ENCODE peak calls at places on chromosomes 7 and 10, in four cellular contexts. Y is fibroblast of the conjunctiva; E is nephron progenitor cell; A is stimulated activated CD8-positive, alpha-beta memory T cell treated with anti-CD3 and anti-CD28 coated beads, Interleukin-2, amount 100 ng/mL, for 1 hour. X is an unnamed sample.
A peak's percentile ranks its signal among the peaks of the same experiment; 100 is the strongest.

GRCh38 chr10:79260803-79261740 is 86.2 kb upstream of the PPIF start:
- DNase-seq in Y (no peak), E (peak; percentile 47), A (no peak), X (no peak)

GRCh38 chr7:118734541-118734940 is 510.0 kb downstream of the ANKRD7 start:
- DNase-seq in Y (no peak), E (no peak), A (no peak), X (no peak)

GRCh38 chr10:60820093-60820769 is 42.0 kb downstream of the CDK1 start:
- DNase-seq in Y (peak; percentile 39), E (peak; percentile 9), A (no peak), X (no peak)

GRCh38 chr7:138880881-138881577 is 83.0 kb upstream of the ATP6V0A4 start:
- DNase-seq in Y (no peak), E (no peak), A (no peak), X (no peak)

GRCh38 chr7:18469332-18469731 is 26.2 kb upstream of the HDAC9 start:
- DNase-seq in Y (no peak), E (no peak), A (no peak), X (no peak)

GRCh38 chr7:149833495-149834130 is 4.6 kb upstream of the ZNF862 start:
- DNase-seq in Y (no peak), E (no peak), A (no peak), X (no peak)

GRCh38 chr10:662686-663465 is 26.6 kb downstream of the DIP2C start:
- DNase-seq in Y (no peak), E (no peak), A (no peak), X (no peak)

GRCh38 chr7:131072505-131073091 is 255.1 kb upstream of the MKLN1 start:
- DNase-seq in Y (no peak), E (no peak), A (no peak), X (no peak)

GRCh38 chr10:2106641-2107040 is 369.3 kb upstream of the ADARB2 start:
- DNase-seq in Y (no peak), E (no peak), A (no peak), X (no peak)

GRCh38 chr7:120988591-120989299 is at the start of gene CPED1:
- DNase-seq in Y (peak; percentile 73), E (peak; percentile 81), A (no peak), X (peak; percentile 43)

GRCh38 chr10:88523739-88524400 is 59.2 kb downstream of the RNLS start:
- DNase-seq in Y (no peak), E (no peak), A (no peak), X (no peak)

GRCh38 chr10:69093933-69094332 is 6.0 kb downstream of the SRGN start:
- DNase-seq in Y (no peak), E (no peak), A (no peak), X (no peak)

GRCh38 chr7:116223598-116223997 is 13.3 kb downstream of the TES start:
- DNase-seq in Y (no peak), E (no peak), A (no peak), X (no peak)

GRCh38 chr10:123144697-123145541 is 3.0 kb upstream of the HMX2 start:
- DNase-seq in Y (no peak), E (peak; percentile 29), A (no peak), X (no peak)

GRCh38 chr10:58326967-58327381 is 7.8 kb upstream of the UBE2D1 start:
- DNase-seq in Y (peak; percentile 18), E (no peak), A (no peak), X (no peak)

GRCh38 chr7:51234609-51235308 is 81.8 kb downstream of the COBL start:
- DNase-seq in Y (no peak), E (no peak), A (no peak), X (no peak)

GRCh38 chr7:11747715-11748485 is 84.1 kb downstream of the THSD7A start:
- DNase-seq in Y (no peak), E (no peak), A (no peak), X (no peak)

GRCh38 chr7:21318916-21319270 is 109.0 kb upstream of the SP4 start:
- DNase-seq in Y (no peak), E (no peak), A (no peak), X (no peak)

GRCh38 chr10:76973091-76973514 is 664.5 kb downstream of the KCNMA1 start:
- DNase-seq in Y (no peak), E (no peak), A (no peak), X (no peak)

GRCh38 chr10:88428442-88428841 is 154.7 kb downstream of the RNLS start:
- DNase-seq in Y (no peak), E (no peak), A (no peak), X (no peak)

GRCh38 chr7:7265057-7265456 is 82.7 kb downstream of the C1GALT1 start:
- DNase-seq in Y (peak; percentile 32), E (no peak), A (no peak), X (no peak)

GRCh38 chr7:29315302-29316270 is 121.0 kb downstream of the CHN2 start:
- DNase-seq in Y (no peak), E (no peak), A (no peak), X (no peak)

GRCh38 chr7:94295805-94296204 is 98.9 kb upstream of the COL1A2 start:
- DNase-seq in Y (peak; percentile 84), E (no peak), A (no peak), X (no peak)

GRCh38 chr10:14456218-14456869 is 125.6 kb upstream of the FRMD4A start:
- DNase-seq in Y (no peak), E (no peak), A (no peak), X (no peak)

GRCh38 chr7:39720586-39720985 is 97.2 kb downstream of the RALA start:
- DNase-seq in Y (no peak), E (no peak), A (no peak), X (no peak)

GRCh38 chr7:6218324-6218723 is 54.1 kb downstream of the CYTH3 start:
- DNase-seq in Y (no peak), E (no peak), A (no peak), X (no peak)

GRCh38 chr7:138663741-138664710 is 37.1 kb downstream of the SVOPL start:
- DNase-seq in Y (no peak), E (peak; percentile 52), A (no peak), X (no peak)

GRCh38 chr10:67772894-67773511 is 65.0 kb downstream of the DNAJC12 start:
- DNase-seq in Y (no peak), E (no peak), A (no peak), X (no peak)

GRCh38 chr10:135601-136464 is 578 bp downstream of the ZMYND11 start:
- DNase-seq in Y (no peak), E (peak; percentile 70), A (peak; percentile 21), X (peak; percentile 4)

GRCh38 chr7:135712182-135712782 is 15.7 kb downstream of the SLC13A4 start:
- DNase-seq in Y (no peak), E (no peak), A (no peak), X (no peak)